ENCODE peak calls at places on chromosomes 3 and 15, in nine cellular contexts. F is AG09319; H is activated T-cell treated with anti-CD3 and anti-CD28 coated beads for 1 hour; T is epithelial cell of prostate; S is GM12865; L is DMS53; G is activated naive CD8-positive, alpha-beta T cell treated with anti-CD3 and anti-CD28 coated beads, Interleukin-2, amount 50 U/mL, for 16 hours; N is cardiac fibroblast; Q is progenitor cell of endocrine pancreas. V is an unnamed sample.

GRCh38 chr15:99006146-99006545 is 1.4 kb downstream of the PGPEP1L start:
- DNase-seq in L (no peak), S (no peak), G (no peak), N (no peak), F (no peak), H (no peak), Q (no peak), T (no peak), V (no peak)

GRCh38 chr3:74501001-74501400 is 113.5 kb downstream of the CNTN3 start:
- DNase-seq in N (no peak), G (no peak), Q (no peak), L (no peak), S (no peak), F (no peak), H (no peak), T (no peak), V (no peak)

GRCh38 chr3:35639251-35640185 is at the start of gene ARPP21:
- DNase-seq in N (peak; percentile 20), L (peak; percentile 66), T (no peak), G (no peak), F (no peak), H (no peak), Q (peak; percentile 19), S (no peak), V (no peak)

GRCh38 chr3:187005827-187006481 is 75.6 kb downstream of the ST6GAL1 start:
- DNase-seq in G (no peak), S (no peak), Q (no peak), H (no peak), F (no peak), T (no peak), N (no peak), L (no peak), V (no peak)

GRCh38 chr3:185460719-185461350 is 38.0 kb downstream of the TMEM41A start:
- DNase-seq in S (peak; percentile 15), G (no peak), H (no peak), F (no peak), T (no peak), N (peak; percentile 48), L (peak; percentile 33), Q (no peak), V (peak; percentile 18)

GRCh38 chr15:58258501-58259274 is 120.5 kb downstream of the AQP9 start:
- DNase-seq in L (no peak), S (no peak), F (no peak), T (peak; percentile 88), Q (no peak), N (no peak), H (no peak), G (no peak), V (no peak)

GRCh38 chr3:125212509-125213372 is at the start of gene SLC12A8:
- DNase-seq in G (no peak), T (no peak), H (no peak), N (no peak), S (no peak), F (no peak), Q (peak; percentile 38), L (peak; percentile 65), V (no peak)

GRCh38 chr3:100335137-100335833 is 728 bp downstream of the NIT2 start:
- DNase-seq in G (no peak), S (peak; percentile 81), Q (no peak), N (peak; percentile 9), T (no peak), L (peak; percentile 49), H (no peak), F (no peak), V (no peak)

GRCh38 chr3:133540896-133541674 is 32.4 kb upstream of the CDV3 start:
- DNase-seq in L (peak; percentile 44), H (no peak), N (peak; percentile 70), S (peak; percentile 61), G (no peak), F (no peak), T (peak; percentile 40), Q (no peak), V (no peak)

GRCh38 chr3:5026046-5026362 is 46.8 kb downstream of the BHLHE40 start:
- DNase-seq in S (no peak), T (no peak), L (no peak), N (no peak), F (no peak), H (no peak), G (no peak), Q (no peak), V (no peak)

GRCh38 chr3:171388537-171388936 is 71.7 kb downstream of the TNIK start:
- DNase-seq in Q (no peak), H (no peak), L (no peak), N (no peak), S (no peak), T (no peak), F (no peak), G (no peak), V (no peak)

GRCh38 chr15:92693922-92694331 is 38.4 kb upstream of the FAM174B start:
- DNase-seq in S (peak; percentile 13), Q (no peak), T (no peak), G (no peak), H (no peak), N (peak; percentile 40), L (peak; percentile 49), F (no peak), V (no peak)

GRCh38 chr3:197734667-197735318 is 1.9 kb downstream of the RUBCN start:
- DNase-seq in F (no peak), S (peak; percentile 90), H (no peak), T (no peak), N (no peak), G (no peak), Q (no peak), L (no peak), V (no peak)

GRCh38 chr3:190902292-190902691 is 39.8 kb upstream of the GMNC start:
- DNase-seq in S (no peak), H (no peak), Q (no peak), F (no peak), T (no peak), L (no peak), G (no peak), N (no peak), V (no peak)

GRCh38 chr3:72041531-72041930 is 256.6 kb upstream of the PROK2 start:
- DNase-seq in S (no peak), G (no peak), L (no peak), T (no peak), Q (no peak), N (peak; percentile 44), F (no peak), H (no peak), V (no peak)

GRCh38 chr15:48469271-48469670 is 138.0 kb downstream of the DUT start:
- DNase-seq in L (no peak), G (no peak), T (no peak), F (no peak), Q (no peak), H (no peak), S (no peak), N (no peak), V (no peak)

GRCh38 chr3:51773529-51773928 is 5.5 kb downstream of the IQCF6 start:
- DNase-seq in L (peak; percentile 3), T (no peak), G (no peak), Q (no peak), F (no peak), H (no peak), N (no peak), S (no peak), V (no peak)

GRCh38 chr3:59267021-59267420 is 217.2 kb upstream of the CFAP20DC start:
- DNase-seq in G (no peak), F (no peak), Q (no peak), T (no peak), S (no peak), H (no peak), N (no peak), L (no peak), V (no peak)

GRCh38 chr15:78341057-78341763 is 1.1 kb downstream of the CRABP1 start:
- DNase-seq in N (no peak), Q (peak; percentile 32), T (no peak), G (no peak), L (peak; percentile 53), S (no peak), F (no peak), H (no peak), V (no peak)

GRCh38 chr3:60708191-60708975 is 542.9 kb downstream of the FHIT start:
- DNase-seq in H (no peak), S (no peak), G (no peak), N (peak; percentile 41), L (peak; percentile 13), T (peak; percentile 5), Q (no peak), F (peak; percentile 11), V (no peak)

GRCh38 chr3:53164911-53165310 is 3.9 kb downstream of the PRKCD start:
- DNase-seq in N (no peak), Q (no peak), S (no peak), F (no peak), H (no peak), L (no peak), T (no peak), G (no peak), V (no peak)

GRCh38 chr3:113243071-113243470 is 31.7 kb downstream of the BOC start:
- DNase-seq in G (no peak), S (no peak), L (no peak), N (no peak), F (no peak), H (no peak), T (no peak), Q (no peak), V (no peak)

GRCh38 chr3:49092948-49093852 is 671 bp downstream of the QRICH1 start:
- DNase-seq in N (peak; percentile 92), G (peak; percentile 54), S (peak; percentile 92), L (peak; percentile 73), Q (peak; percentile 63), H (peak; percentile 74), T (no peak), F (peak; percentile 43), V (no peak)

GRCh38 chr15:29183071-29183831 is 86.4 kb downstream of the NSMCE3 start:
- DNase-seq in L (peak; percentile 78), H (no peak), F (no peak), G (no peak), Q (no peak), S (no peak), N (no peak), T (peak; percentile 5), V (no peak)

GRCh38 chr15:45187894-45188830 is at the start of gene SHF:
- DNase-seq in Q (peak; percentile 47), H (peak; percentile 53), G (peak; percentile 81), F (no peak), N (peak; percentile 59), T (no peak), S (peak; percentile 43), L (peak; percentile 78), V (no peak)

GRCh38 chr3:51677358-51677757 is 6.3 kb downstream of the TEX264 start:
- DNase-seq in S (no peak), G (no peak), H (no peak), N (no peak), F (no peak), Q (no peak), T (no peak), L (no peak), V (no peak)

GRCh38 chr3:168579010-168579409 is 483.3 kb upstream of the GOLIM4 start:
- DNase-seq in L (no peak), H (no peak), F (no peak), Q (no peak), T (no peak), G (no peak), S (no peak), N (no peak), V (no peak)

GRCh38 chr3:141052570-141053069 is 1.5 kb downstream of the SPSB4 start:
- DNase-seq in Q (no peak), N (no peak), S (no peak), L (peak; percentile 52), H (no peak), T (no peak), G (no peak), F (no peak), V (no peak)

GRCh38 chr3:43759297-43759782 is 68.6 kb downstream of the ABHD5 start:
- DNase-seq in H (no peak), F (no peak), Q (no peak), L (no peak), N (peak; percentile 56), T (peak; percentile 18), S (peak; percentile 5), G (no peak), V (no peak)

V was measured in SK-N-MC.